ENCODE peak calls at places on chromosomes 4 and X, in four cellular contexts. One of them, this sample, is unnamed.

GRCh38 chrX:40085086-40085551 is 12.6 kb downstream of the BCOR start:
- DNase-seq in HCT116: no peak
- DNase-seq in K562: no peak
- DNase-seq in HepG2: no peak
- DNase-seq in this sample: no peak

GRCh38 chr4:80231180-80231579 is 33.9 kb downstream of the PRDM8 start:
- DNase-seq in HCT116: no peak
- DNase-seq in K562: no peak
- DNase-seq in HepG2: no peak
- DNase-seq in this sample: no peak

GRCh38 chr4:22874334-22874912 is 181.7 kb downstream of the GBA3 start:
- DNase-seq in HCT116: no peak
- DNase-seq in K562: no peak
- DNase-seq in HepG2: no peak
- DNase-seq in this sample: no peak

GRCh38 chrX:72159769-72160168 is 21.8 kb upstream of the PIN4 start:
- DNase-seq in HCT116: no peak
- DNase-seq in K562: no peak
- DNase-seq in HepG2: no peak
- DNase-seq in this sample: no peak

GRCh38 chr4:60562353-60562752 is 637.8 kb upstream of the ADGRL3 start:
- DNase-seq in HCT116: no peak
- DNase-seq in K562: no peak
- DNase-seq in HepG2: no peak
- DNase-seq in this sample: no peak

GRCh38 chr4:142095886-142096605 is 459.7 kb downstream of the IL15 start:
- DNase-seq in HCT116: peak; percentile 90
- DNase-seq in K562: no peak
- DNase-seq in HepG2: no peak
- DNase-seq in this sample: no peak

GRCh38 chrX:97074400-97074799 is 190.7 kb downstream of the RPA4 start:
- DNase-seq in HCT116: no peak
- DNase-seq in K562: no peak
- DNase-seq in HepG2: no peak
- DNase-seq in this sample: no peak

GRCh38 chr4:93407493-93408275 is 420.9 kb upstream of the ATOH1 start:
- DNase-seq in HCT116: no peak
- DNase-seq in K562: no peak
- DNase-seq in HepG2: no peak
- DNase-seq in this sample: no peak

GRCh38 chr4:153452661-153453378 is 13.3 kb upstream of the TMEM131L start:
- DNase-seq in HCT116: no peak
- DNase-seq in K562: no peak
- DNase-seq in HepG2: peak; percentile 52
- DNase-seq in this sample: no peak

GRCh38 chr4:36285784-36286480 is 4.5 kb downstream of the DTHD1 start:
- DNase-seq in HCT116: peak; percentile 15
- DNase-seq in K562: no peak
- DNase-seq in HepG2: no peak
- DNase-seq in this sample: no peak

GRCh38 chr4:20362148-20362547 is 110.4 kb downstream of the SLIT2 start:
- DNase-seq in HCT116: no peak
- DNase-seq in K562: no peak
- DNase-seq in HepG2: no peak
- DNase-seq in this sample: no peak

GRCh38 chr4:173577963-173578362 is 47.9 kb upstream of the HAND2 start:
- DNase-seq in HCT116: no peak
- DNase-seq in K562: no peak
- DNase-seq in HepG2: no peak
- DNase-seq in this sample: no peak

GRCh38 chr4:149441338-149441737 is 374.3 kb downstream of the IQCM start:
- DNase-seq in HCT116: no peak
- DNase-seq in K562: no peak
- DNase-seq in HepG2: no peak
- DNase-seq in this sample: no peak

GRCh38 chrX:47796433-47796906 is 40.2 kb upstream of the ZNF81 start:
- DNase-seq in HCT116: no peak
- DNase-seq in K562: no peak
- DNase-seq in HepG2: no peak
- DNase-seq in this sample: no peak

GRCh38 chrX:53678667-53679066 is 7.9 kb downstream of the HUWE1 start:
- DNase-seq in HCT116: no peak
- DNase-seq in K562: no peak
- DNase-seq in HepG2: no peak
- DNase-seq in this sample: no peak

GRCh38 chr4:180665994-180666818 is 1577.0 kb upstream of the TENM3 start:
- DNase-seq in HCT116: peak; percentile 76
- DNase-seq in K562: peak; percentile 26
- DNase-seq in HepG2: peak; percentile 47
- DNase-seq in this sample: peak; percentile 42

GRCh38 chr4:73822812-73823480 is 13.5 kb upstream of the CXCL6 start:
- DNase-seq in HCT116: no peak
- DNase-seq in K562: no peak
- DNase-seq in HepG2: no peak
- DNase-seq in this sample: no peak

GRCh38 chr4:186144180-186144579 is 39.7 kb downstream of the FAM149A start:
- DNase-seq in HCT116: no peak
- DNase-seq in K562: no peak
- DNase-seq in HepG2: no peak
- DNase-seq in this sample: peak; percentile 76

GRCh38 chrX:10041383-10041782 is 74.2 kb downstream of the CLDN34 start:
- DNase-seq in HCT116: no peak
- DNase-seq in K562: no peak
- DNase-seq in HepG2: no peak
- DNase-seq in this sample: no peak

GRCh38 chrX:10042055-10042454 is 74.9 kb downstream of the CLDN34 start:
- DNase-seq in HCT116: no peak
- DNase-seq in K562: no peak
- DNase-seq in HepG2: no peak
- DNase-seq in this sample: no peak

GRCh38 chrX:10038585-10038984 is 71.4 kb downstream of the CLDN34 start:
- DNase-seq in HCT116: no peak
- DNase-seq in K562: no peak
- DNase-seq in HepG2: peak; percentile 35
- DNase-seq in this sample: no peak

GRCh38 chrX:10040961-10041360 is 73.8 kb downstream of the CLDN34 start:
- DNase-seq in HCT116: no peak
- DNase-seq in K562: no peak
- DNase-seq in HepG2: no peak
- DNase-seq in this sample: no peak

GRCh38 chrX:10039821-10040793 is 72.9 kb downstream of the CLDN34 start:
- DNase-seq in HCT116: no peak
- DNase-seq in K562: no peak
- DNase-seq in HepG2: peak; percentile 41
- DNase-seq in this sample: no peak
- TF ChIP-seq ELF1 in HCT116: no peak
- TF ChIP-seq ELF1 in K562: no peak
- TF ChIP-seq ELF1 in HepG2: no peak
- TF ChIP-seq ELF1 in this sample: no peak

DNA sequence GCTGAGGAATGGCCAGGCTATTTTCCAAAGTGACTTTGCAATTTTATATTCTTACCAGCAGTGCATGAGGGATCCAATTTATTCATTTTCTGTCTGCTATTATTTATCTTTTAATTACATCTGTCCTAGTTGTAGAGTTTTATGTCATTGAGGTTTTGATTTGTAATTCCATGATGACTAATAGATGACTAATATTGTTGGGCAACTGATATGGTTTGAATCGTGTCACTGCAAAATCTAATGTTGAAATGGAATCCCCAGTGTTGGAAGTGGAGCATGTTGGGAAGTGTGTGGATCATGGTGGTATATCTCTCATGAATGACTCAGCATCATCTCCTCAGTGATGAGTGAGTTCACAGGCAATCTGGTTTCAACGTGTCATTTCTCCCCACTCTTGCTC is 201.5 kb downstream of the TBX22 start:
- DNase-seq in HCT116: no peak
- DNase-seq in K562: no peak
- DNase-seq in HepG2: no peak
- DNase-seq in this sample: no peak
- H3K4me2 ChIP-seq in HCT116: no peak overlapping the region
- H3K4me2 ChIP-seq in K562: no peak overlapping the region
- H3K4me2 ChIP-seq in HepG2: no peak overlapping the region
- H3K4me2 ChIP-seq in this sample: no peak overlapping the region

GRCh38 chr4:11904117-11904535 is 475.4 kb upstream of the HS3ST1 start:
- DNase-seq in HCT116: no peak
- DNase-seq in K562: no peak
- DNase-seq in HepG2: no peak
- DNase-seq in this sample: no peak
- TF ChIP-seq JUND in HCT116: no peak
- TF ChIP-seq JUND in K562: no peak
- TF ChIP-seq JUND in HepG2: no peak
- TF ChIP-seq JUND in this sample: no peak

GRCh38 chr4:171646984-171647383 is 166.2 kb upstream of the GALNTL6 start:
- DNase-seq in HCT116: no peak
- DNase-seq in K562: no peak
- DNase-seq in HepG2: no peak
- DNase-seq in this sample: no peak

GRCh38 chr4:171650543-171650942 is 162.7 kb upstream of the GALNTL6 start:
- DNase-seq in HCT116: no peak
- DNase-seq in K562: no peak
- DNase-seq in HepG2: peak; percentile 3
- DNase-seq in this sample: peak; percentile 8

GRCh38 chr4:171648926-171649325 is 164.3 kb upstream of the GALNTL6 start:
- DNase-seq in HCT116: no peak
- DNase-seq in K562: no peak
- DNase-seq in HepG2: no peak
- DNase-seq in this sample: no peak

GRCh38 chr4:171639540-171639939 is 173.7 kb upstream of the GALNTL6 start:
- DNase-seq in HCT116: no peak
- DNase-seq in K562: no peak
- DNase-seq in HepG2: no peak
- DNase-seq in this sample: no peak

DNA sequence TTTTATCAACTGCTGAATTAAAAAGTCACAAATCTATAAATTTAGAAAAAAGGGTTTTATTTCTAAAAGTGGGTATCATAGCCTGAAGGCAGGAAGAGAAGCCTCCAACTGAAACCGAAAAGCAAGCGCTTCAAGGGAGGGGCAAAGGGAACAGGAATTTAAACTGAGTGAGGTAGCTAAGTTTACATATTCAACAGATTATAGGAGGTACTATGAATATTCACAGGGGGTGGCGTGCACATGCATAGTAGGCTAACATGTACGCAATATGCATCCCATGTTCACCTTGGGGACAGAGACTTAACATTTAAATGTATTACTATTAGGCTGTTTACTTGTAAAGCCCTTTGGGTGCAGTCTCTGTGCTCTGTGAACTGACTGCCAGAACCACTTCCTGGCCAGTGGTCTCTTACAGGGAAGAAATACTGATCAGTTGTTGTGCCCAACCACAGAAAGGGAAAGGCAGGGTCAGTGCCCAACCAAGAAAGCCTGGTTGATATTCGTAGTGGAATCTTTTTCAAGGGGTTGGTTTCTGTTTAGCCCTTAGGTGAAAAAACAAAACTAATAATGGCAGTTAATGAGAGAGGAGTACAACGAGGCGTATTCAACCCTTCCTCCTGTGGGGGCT is 168.7 kb upstream of the GALNTL6 start:
- DNase-seq in HCT116: no peak
- DNase-seq in K562: no peak
- DNase-seq in HepG2: no peak
- DNase-seq in this sample: no peak
- TF ChIP-seq ELF1 in HCT116: no peak
- TF ChIP-seq ELF1 in K562: no peak
- TF ChIP-seq ELF1 in HepG2: no peak
- TF ChIP-seq ELF1 in this sample: no peak

GRCh38 chr4:126753592-126753991 is 879.2 kb upstream of the INTU start:
- DNase-seq in HCT116: no peak
- DNase-seq in K562: no peak
- DNase-seq in HepG2: no peak
- DNase-seq in this sample: no peak

GRCh38 chr4:126742885-126743284 is 889.9 kb upstream of the INTU start:
- DNase-seq in HCT116: no peak
- DNase-seq in K562: no peak
- DNase-seq in HepG2: no peak
- DNase-seq in this sample: no peak

GRCh38 chr4:126750723-126751122 is 882.0 kb upstream of the INTU start:
- DNase-seq in HCT116: no peak
- DNase-seq in K562: no peak
- DNase-seq in HepG2: no peak
- DNase-seq in this sample: no peak

GRCh38 chr4:126752702-126753101 is 880.1 kb upstream of the INTU start:
- DNase-seq in HCT116: no peak
- DNase-seq in K562: no peak
- DNase-seq in HepG2: no peak
- DNase-seq in this sample: no peak

DNA sequence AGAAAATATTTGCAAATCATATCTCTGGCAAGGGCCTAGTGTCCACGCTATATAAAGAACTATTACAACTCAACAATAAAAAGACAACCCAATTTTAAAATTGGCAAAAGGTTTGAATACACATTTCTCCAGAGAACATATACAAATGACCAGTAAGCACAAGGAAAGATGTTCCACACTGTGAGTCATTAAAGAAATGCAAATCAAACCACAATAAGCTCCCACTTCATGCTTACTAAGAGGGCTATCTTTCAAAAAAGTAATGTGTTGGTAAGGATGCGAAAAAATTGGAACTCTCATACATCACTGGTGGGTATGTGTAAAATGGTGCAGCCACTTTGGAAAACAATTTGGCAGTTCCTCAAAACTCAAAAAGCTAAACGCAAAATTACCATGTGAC is 884.0 kb upstream of the INTU start:
- DNase-seq in HCT116: no peak
- DNase-seq in K562: no peak
- DNase-seq in HepG2: no peak
- DNase-seq in this sample: no peak
- H3K4me2 ChIP-seq in HCT116: no peak overlapping the region
- H3K4me2 ChIP-seq in K562: no peak overlapping the region
- H3K4me2 ChIP-seq in HepG2: no peak overlapping the region
- H3K4me2 ChIP-seq in this sample: no peak overlapping the region

GRCh38 chr4:2409381-2409783 is 9.1 kb downstream of the ZFYVE28 start:
- DNase-seq in HCT116: no peak
- DNase-seq in K562: no peak
- DNase-seq in HepG2: no peak
- DNase-seq in this sample: no peak

GRCh38 chr4:2408401-2408958 is 10.0 kb downstream of the ZFYVE28 start:
- DNase-seq in HCT116: no peak
- DNase-seq in K562: peak; percentile 93
- DNase-seq in HepG2: no peak
- DNase-seq in this sample: no peak

GRCh38 chr4:2406920-2407319 is 11.5 kb downstream of the ZFYVE28 start:
- DNase-seq in HCT116: no peak
- DNase-seq in K562: no peak
- DNase-seq in HepG2: no peak
- DNase-seq in this sample: no peak

GRCh38 chr4:2408976-2409375 is 9.5 kb downstream of the ZFYVE28 start:
- DNase-seq in HCT116: no peak
- DNase-seq in K562: no peak
- DNase-seq in HepG2: no peak
- DNase-seq in this sample: no peak

DNA sequence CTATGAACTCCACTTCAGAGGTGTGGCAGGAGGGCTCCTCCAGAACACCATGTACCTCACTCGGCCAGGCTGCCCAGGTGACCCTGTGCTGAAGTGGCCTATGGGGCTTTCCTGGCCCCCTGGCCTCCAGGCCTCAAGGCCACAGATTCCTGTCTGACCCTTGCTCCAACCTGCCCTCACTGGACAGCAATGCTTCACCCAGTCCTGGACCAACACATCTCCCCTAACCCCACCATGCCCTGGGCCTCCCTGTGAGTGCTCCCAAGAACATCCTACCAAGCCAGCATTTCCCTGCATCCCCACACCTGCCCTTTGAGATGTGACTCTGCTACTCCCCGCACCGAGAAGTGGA is 10.5 kb downstream of the ZFYVE28 start:
- DNase-seq in HCT116: no peak
- DNase-seq in K562: no peak
- DNase-seq in HepG2: no peak
- DNase-seq in this sample: no peak
- TF ChIP-seq JUND in HCT116: no peak
- TF ChIP-seq JUND in K562: no peak
- TF ChIP-seq JUND in HepG2: no peak
- TF ChIP-seq JUND in this sample: no peak